ENCODE peak calls at places on chromosomes 12 and 14, in nine cellular contexts. Y, D, Q, V, O, H, S, P and F are unnamed samples.
A peak's percentile ranks its signal among the peaks of the same experiment; 100 is the strongest.

GRCh38 chr12:3365416-3366385 is 125.3 kb upstream of the PRMT8 start:
- DNase-seq in Y (peak; percentile 52), D (no peak), Q (no peak), V (peak; percentile 84), O (no peak), H (no peak), S (peak; percentile 46), P (no peak), F (no peak)

GRCh38 chr14:95098984-95099599 is 58.2 kb downstream of the DICER1 start:
- DNase-seq in Y (peak; percentile 60), D (peak; percentile 63), Q (peak; percentile 14), V (peak; percentile 68), O (peak; percentile 31), H (no peak), S (peak; percentile 52), P (peak; percentile 10), F (no peak)

GRCh38 chr14:68682166-68683103 is 110.4 kb downstream of the ZFP36L1 start:
- DNase-seq in Y (no peak), D (peak; percentile 38), Q (peak; percentile 49), V (no peak), O (peak; percentile 25), H (no peak), S (no peak), P (no peak), F (no peak)

GRCh38 chr14:85165091-85165490 is 364.9 kb upstream of the FLRT2 start:
- DNase-seq in Y (no peak), D (no peak), Q (no peak), V (peak; percentile 7), O (no peak), H (no peak), S (no peak), P (no peak), F (no peak)

GRCh38 chr12:131832393-131833231 is 4.4 kb downstream of the MMP17 start:
- DNase-seq in Y (peak; percentile 51), D (peak; percentile 44), Q (no peak), V (no peak), O (no peak), H (no peak), S (peak; percentile 71), P (no peak), F (no peak)

GRCh38 chr12:124305776-124306685 is 11.1 kb downstream of the RFLNA start:
- DNase-seq in Y (peak; percentile 30), D (no peak), Q (no peak), V (no peak), O (no peak), H (no peak), S (no peak), P (no peak), F (no peak)

GRCh38 chr12:87266305-87266704 is 762.9 kb downstream of the C12orf50 start:
- DNase-seq in Y (no peak), D (no peak), Q (no peak), V (no peak), O (no peak), H (no peak), S (no peak), P (no peak), F (no peak)

GRCh38 chr12:47813491-47814196 is 6.1 kb downstream of the HDAC7 start:
- DNase-seq in Y (no peak), D (peak; percentile 49), Q (peak; percentile 77), V (no peak), O (peak; percentile 48), H (no peak), S (no peak), P (no peak), F (peak; percentile 88)

GRCh38 chr14:73720636-73721035 is 6.5 kb upstream of the PNMA1 start:
- DNase-seq in Y (no peak), D (no peak), Q (no peak), V (no peak), O (no peak), H (no peak), S (no peak), P (no peak), F (no peak)

GRCh38 chr12:52454411-52455201 is 2.7 kb upstream of the KRT6B start:
- DNase-seq in Y (no peak), D (no peak), Q (no peak), V (no peak), O (no peak), H (no peak), S (no peak), P (no peak), F (no peak)

GRCh38 chr14:97270308-97270707 is 473.1 kb downstream of the VRK1 start:
- DNase-seq in Y (no peak), D (no peak), Q (no peak), V (no peak), O (no peak), H (no peak), S (no peak), P (no peak), F (no peak)

GRCh38 chr14:61573748-61574513 is 121.4 kb upstream of the HIF1A start:
- DNase-seq in Y (no peak), D (no peak), Q (no peak), V (no peak), O (peak; percentile 37), H (no peak), S (no peak), P (no peak), F (no peak)

GRCh38 chr12:46372131-46372851 is at the start of gene SLC38A2:
- DNase-seq in Y (peak; percentile 99), D (peak; percentile 99), Q (peak; percentile 99), V (peak; percentile 99), O (peak; percentile 98), H (peak; percentile 93), S (peak; percentile 97), P (peak; percentile 98), F (peak; percentile 94)

GRCh38 chr14:59755388-59755787 is 115.2 kb downstream of the RTN1 start:
- DNase-seq in Y (no peak), D (no peak), Q (no peak), V (no peak), O (no peak), H (no peak), S (no peak), P (no peak), F (no peak)